ENCODE peak calls at places on chromosomes 13 and 19, in ten cellular contexts. Y, O, Z, D, Q, U, S, X, I and P are unnamed samples.
A peak's percentile ranks its signal among the peaks of the same experiment; 100 is the strongest.

GRCh38 chr19:40962460-40962961 is 28.6 kb upstream of the CYP2B6 start:
- DNase-seq in U (no peak), Q (no peak), Y (no peak), Z (no peak), O (no peak), X (no peak), S (peak; percentile 82), D (no peak), I (no peak), P (peak; percentile 86)

GRCh38 chr19:39135701-39136100 is 10.1 kb downstream of the PAK4 start:
- DNase-seq in S (no peak), Z (no peak), Y (no peak), D (no peak), U (no peak), O (no peak), Q (no peak), X (no peak), I (no peak), P (no peak)

GRCh38 chr19:48680436-48681126 is 7.8 kb upstream of the NTN5 start:
- DNase-seq in Q (no peak), D (no peak), U (no peak), O (no peak), Y (no peak), Z (no peak), X (no peak), I (no peak), S (no peak), P (no peak)

GRCh38 chr13:33244907-33245287 is 40.7 kb downstream of the STARD13 start:
- DNase-seq in X (no peak), D (no peak), Z (no peak), Q (no peak), S (no peak), U (no peak), O (no peak), I (no peak), Y (no peak), P (no peak)

GRCh38 chr19:18683955-18684641 is 618 bp downstream of the CRTC1 start:
- DNase-seq in X (no peak), D (no peak), Z (no peak), I (no peak), S (no peak), Y (no peak), Q (no peak), U (no peak), O (no peak), P (no peak)

GRCh38 chr13:47117268-47117667 is 220.4 kb upstream of the HTR2A start:
- DNase-seq in Z (peak; percentile 11), D (no peak), O (no peak), Q (no peak), X (peak; percentile 77), U (no peak), I (no peak), Y (peak; percentile 69), S (no peak), P (peak; percentile 69)

GRCh38 chr19:15048885-15049541 is at the start of gene CASP14:
- DNase-seq in Y (no peak), D (no peak), I (no peak), U (no peak), Q (no peak), O (no peak), S (no peak), Z (no peak), X (no peak), P (no peak)

GRCh38 chr19:47258434-47258833 is 2.1 kb downstream of the CCDC9 start:
- DNase-seq in X (no peak), S (no peak), Q (no peak), Y (no peak), O (no peak), I (no peak), U (no peak), Z (no peak), D (peak; percentile 41), P (no peak)

GRCh38 chr13:69857188-69857821 is 250.3 kb upstream of the ATXN8OS start:
- DNase-seq in I (no peak), Z (no peak), Q (no peak), X (peak; percentile 49), Y (no peak), D (no peak), O (no peak), S (peak; percentile 50), U (peak; percentile 45), P (peak; percentile 1)

GRCh38 chr19:3034845-3035541 is 5.9 kb upstream of the TLE2 start:
- DNase-seq in O (no peak), Y (peak; percentile 12), X (peak; percentile 57), Z (no peak), D (peak; percentile 69), S (no peak), Q (peak; percentile 22), U (no peak), I (no peak), P (peak; percentile 55)

GRCh38 chr13:73720216-73720840 is 413.9 kb downstream of the KLF12 start:
- DNase-seq in I (no peak), U (no peak), X (no peak), S (no peak), D (no peak), Y (no peak), Q (no peak), O (no peak), Z (no peak), P (no peak)

GRCh38 chr13:24541127-24541475 is 28.5 kb upstream of the PARP4 start:
- DNase-seq in S (no peak), U (no peak), O (no peak), D (no peak), X (no peak), Y (no peak), Z (no peak), Q (no peak), I (no peak), P (no peak)

GRCh38 chr13:79222427-79223205 is 183.4 kb downstream of the RBM26 start:
- DNase-seq in Q (no peak), Y (no peak), O (no peak), I (no peak), U (no peak), Z (no peak), S (no peak), X (no peak), D (no peak), P (no peak)

GRCh38 chr13:39527961-39528720 is 74.9 kb downstream of the LHFPL6 start:
- DNase-seq in S (peak; percentile 65), O (no peak), U (peak; percentile 56), Y (peak; percentile 89), Z (peak; percentile 52), I (no peak), Q (no peak), D (no peak), X (peak; percentile 89), P (peak; percentile 96)

GRCh38 chr19:13959962-13960862 is 7.9 kb downstream of the DCAF15 start:
- DNase-seq in O (no peak), X (no peak), I (no peak), D (no peak), U (no peak), Y (no peak), S (no peak), Z (no peak), Q (no peak), P (no peak)